ENCODE peak calls at places on chromosomes 3 and 15, in four cellular contexts. M is kidney, U is A549, R is RWPE2. X is an unnamed sample.

GRCh38 chr3:160108357-160108756 is 116.9 kb upstream of the C3orf80 start:
- DNase-seq in U (no peak), M (no peak), R (no peak), X (peak; percentile 8)

GRCh38 chr3:14371573-14372474 is 30.6 kb upstream of the SLC6A6 start:
- DNase-seq in R (no peak), U (peak; percentile 87), M (peak; percentile 95), X (no peak)

GRCh38 chr3:177640319-177640997 is 443.2 kb upstream of the TBL1XR1 start:
- DNase-seq in R (no peak), U (no peak), M (no peak), X (no peak)

GRCh38 chr15:57391537-57391936 is 15.2 kb downstream of the CGNL1 start:
- DNase-seq in R (no peak), M (no peak), U (no peak), X (no peak)

GRCh38 chr3:16671690-16672089 is 66.5 kb upstream of the DAZL start:
- DNase-seq in R (no peak), M (no peak), U (no peak), X (no peak)

GRCh38 chr3:132783152-132783551 is 60.9 kb upstream of the NPHP3 start:
- DNase-seq in R (no peak), U (no peak), M (no peak), X (no peak)

GRCh38 chr15:79066391-79067090 is 24.0 kb downstream of the RASGRF1 start:
- DNase-seq in M (no peak), U (no peak), R (no peak), X (no peak)

GRCh38 chr3:43025423-43025822 is 46.3 kb downstream of the GASK1A start:
- DNase-seq in M (no peak), U (no peak), R (no peak), X (peak; percentile 25)

GRCh38 chr3:10945683-10946287 is 46.8 kb upstream of the SLC6A1 start:
- DNase-seq in U (peak; percentile 53), R (no peak), M (peak; percentile 75), X (no peak)

GRCh38 chr3:125141596-125142417 is 70.7 kb downstream of the SLC12A8 start:
- DNase-seq in R (no peak), M (peak; percentile 94), U (no peak), X (no peak)
- TF ChIP-seq CTCF in R (no peak), M (no peak), U (no peak), X (no peak)

GRCh38 chr3:535566-536416 is 339.2 kb downstream of the CHL1 start:
- DNase-seq in M (peak; percentile 82), U (peak; percentile 3), R (no peak), X (no peak)
- TF ChIP-seq CTCF in M (no peak), U (no peak), R (peak; percentile 94), X (no peak)

GRCh38 chr3:102174832-102175374 is 259.9 kb upstream of the ZPLD1 start:
- DNase-seq in R (no peak), M (no peak), U (peak; percentile 7), X (no peak)
- TF ChIP-seq CTCF in R (no peak), M (no peak), U (no peak), X (no peak)

GRCh38 chr15:45427085-45427484 is 48.7 kb upstream of the GATM start:
- DNase-seq in M (no peak), U (no peak), R (no peak), X (no peak)

GRCh38 chr15:45431502-45431901 is 53.2 kb upstream of the GATM start:
- DNase-seq in U (no peak), R (peak; percentile 42), M (no peak), X (no peak)

GRCh38 chr15:45434168-45434567 is 55.8 kb upstream of the GATM start:
- DNase-seq in U (no peak), R (no peak), M (no peak), X (no peak)

GRCh38 chr15:45428491-45428890 is 50.1 kb upstream of the GATM start:
- DNase-seq in R (no peak), M (no peak), U (no peak), X (no peak)

DNA sequence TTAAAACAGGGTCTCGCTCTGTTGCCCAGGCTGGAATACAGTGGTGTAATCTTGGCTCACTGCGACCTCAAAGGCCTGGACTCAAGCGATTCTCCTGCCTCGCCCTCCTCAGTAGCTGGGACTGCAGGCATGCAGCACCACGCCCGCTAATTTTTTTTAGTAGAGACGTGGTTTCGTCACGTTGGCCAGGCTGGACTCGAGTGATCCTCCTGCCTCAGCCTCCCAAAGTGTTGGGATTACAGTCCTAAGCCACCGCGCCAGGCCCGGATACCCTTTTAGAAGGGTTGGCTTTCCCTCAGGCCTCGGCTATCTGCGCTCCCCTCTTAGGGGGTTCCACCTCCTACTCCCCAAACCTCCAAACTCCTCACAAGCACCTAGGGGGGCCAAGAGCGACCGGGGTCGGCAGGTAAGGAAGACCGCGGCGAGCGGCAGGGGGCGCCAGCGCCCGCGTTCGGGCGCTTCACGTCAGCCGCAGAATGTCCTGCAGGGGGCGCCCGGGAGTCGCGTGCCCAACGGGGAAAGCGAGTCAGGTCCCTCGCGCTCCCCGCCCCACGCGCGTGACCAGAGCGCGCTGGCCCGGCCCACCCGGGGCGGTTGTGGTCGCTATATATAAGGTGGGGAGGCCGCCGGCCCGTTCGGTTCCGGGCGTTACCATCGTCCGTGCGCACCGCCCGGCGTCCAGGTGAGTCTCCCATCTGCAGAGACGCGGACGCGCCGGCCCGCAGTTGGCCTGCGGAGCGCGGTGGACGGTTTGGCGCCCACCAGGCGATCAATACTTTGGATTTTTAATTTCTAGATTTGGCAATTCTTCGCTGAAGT is 51.8 kb upstream of the GATM start:
- DNase-seq in M (peak; percentile 87), U (peak; percentile 49), R (peak; percentile 79), X (peak; percentile 92)
- TF ChIP-seq CTCF in M (peak; percentile 97), U (peak; percentile 99), R (peak; percentile 100), X (peak; percentile 100)

GRCh38 chr3:154018100-154018696 is 103.0 kb upstream of the ARHGEF26 start:
- DNase-seq in U (peak; percentile 45), R (no peak), M (no peak), X (no peak)
- TF ChIP-seq CTCF in U (peak; percentile 41), R (peak; percentile 73), M (no peak), X (peak; percentile 54)

GRCh38 chr3:50531201-50531600 is 27.8 kb upstream of the CACNA2D2 start:
- DNase-seq in M (no peak), R (no peak), U (no peak), X (no peak)
- TF ChIP-seq CTCF in M (no peak), R (no peak), U (no peak), X (no peak)

GRCh38 chr15:71784719-71785118 is 25.6 kb upstream of the NR2E3 start:
- DNase-seq in R (peak; percentile 68), M (no peak), U (no peak), X (peak; percentile 83)
- TF ChIP-seq CTCF in R (peak; percentile 57), M (no peak), U (peak; percentile 39), X (peak; percentile 40)

DNA sequence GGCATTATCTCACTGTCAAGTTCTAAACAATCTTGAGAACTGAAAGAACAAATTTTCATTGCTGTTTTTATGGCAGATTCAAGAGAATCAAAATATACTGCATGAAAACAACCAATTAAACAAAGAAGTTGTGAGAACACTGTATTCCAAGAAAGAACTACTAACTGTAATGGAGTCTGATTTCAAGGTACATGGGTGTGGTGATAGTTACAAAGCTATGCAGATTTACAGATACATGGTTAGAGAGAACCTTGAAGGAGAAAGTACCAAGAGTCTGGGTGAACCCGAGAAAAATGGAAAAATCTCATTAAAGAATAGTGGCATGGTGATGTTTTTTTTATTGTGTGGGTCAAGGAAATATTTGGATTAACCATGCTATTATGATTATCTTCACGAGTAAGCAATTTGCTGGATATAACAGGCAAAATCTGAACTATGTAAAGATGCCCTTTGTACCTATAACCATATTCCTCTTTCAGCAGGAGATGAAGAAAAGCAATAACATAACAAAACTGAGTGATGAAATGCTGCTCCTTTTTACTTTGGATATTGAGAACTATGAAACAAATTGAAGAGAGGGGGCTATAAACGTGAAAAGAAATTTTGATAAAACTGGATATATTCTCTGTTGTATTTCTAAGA is 100.4 kb downstream of the PLSCR2 start:
- DNase-seq in R (no peak), U (no peak), M (no peak), X (no peak)
- TF ChIP-seq CTCF in R (no peak), U (no peak), M (no peak), X (no peak)